ENCODE peak calls at places on chromosome 17, in ten cellular contexts. One of them, this sample, is unnamed.

GRCh38 chr17:40726919-40727318 is 23.4 kb upstream of the KRT24 start:
- DNase-seq in mesothelial cell of epicardium: no peak
- DNase-seq in fibroblast of mammary gland: peak; percentile 25
- DNase-seq in activated B cell treated with CpG ODN at 0.5 μM for 24 hours: no peak
- DNase-seq in heart left ventricle: no peak
- DNase-seq in neural crest cell: no peak
- DNase-seq in AG09319: no peak
- DNase-seq in CD4-positive, alpha-beta T cell: no peak
- DNase-seq in GM10248: no peak
- DNase-seq in lower lobe of right lung: no peak
- DNase-seq in this sample: no peak

GRCh38 chr17:41678907-41679739 is 9.6 kb upstream of the EIF1 start:
- DNase-seq in mesothelial cell of epicardium: no peak
- DNase-seq in fibroblast of mammary gland: peak; percentile 48
- DNase-seq in activated B cell treated with CpG ODN at 0.5 μM for 24 hours: no peak
- DNase-seq in heart left ventricle: peak; percentile 36
- DNase-seq in neural crest cell: no peak
- DNase-seq in AG09319: no peak
- DNase-seq in CD4-positive, alpha-beta T cell: no peak
- DNase-seq in GM10248: no peak
- DNase-seq in lower lobe of right lung: no peak
- DNase-seq in this sample: peak; percentile 35

GRCh38 chr17:48043171-48043570 is 5.0 kb upstream of the NFE2L1 start:
- DNase-seq in mesothelial cell of epicardium: no peak
- DNase-seq in fibroblast of mammary gland: peak; percentile 43
- DNase-seq in activated B cell treated with CpG ODN at 0.5 μM for 24 hours: no peak
- DNase-seq in heart left ventricle: no peak
- DNase-seq in neural crest cell: no peak
- DNase-seq in AG09319: no peak
- DNase-seq in CD4-positive, alpha-beta T cell: no peak
- DNase-seq in GM10248: no peak
- DNase-seq in lower lobe of right lung: no peak
- DNase-seq in this sample: no peak

GRCh38 chr17:72145562-72145961 is 24.7 kb downstream of the SOX9 start:
- DNase-seq in mesothelial cell of epicardium: no peak
- DNase-seq in fibroblast of mammary gland: no peak
- DNase-seq in activated B cell treated with CpG ODN at 0.5 μM for 24 hours: no peak
- DNase-seq in heart left ventricle: no peak
- DNase-seq in neural crest cell: no peak
- DNase-seq in AG09319: no peak
- DNase-seq in CD4-positive, alpha-beta T cell: no peak
- DNase-seq in GM10248: no peak
- DNase-seq in lower lobe of right lung: no peak
- DNase-seq in this sample: no peak

GRCh38 chr17:33243732-33244131 is 49.4 kb downstream of the ASIC2 start:
- DNase-seq in mesothelial cell of epicardium: no peak
- DNase-seq in fibroblast of mammary gland: no peak
- DNase-seq in activated B cell treated with CpG ODN at 0.5 μM for 24 hours: no peak
- DNase-seq in heart left ventricle: no peak
- DNase-seq in neural crest cell: no peak
- DNase-seq in AG09319: no peak
- DNase-seq in CD4-positive, alpha-beta T cell: no peak
- DNase-seq in GM10248: no peak
- DNase-seq in lower lobe of right lung: no peak
- DNase-seq in this sample: no peak

GRCh38 chr17:70636517-70637133 is 467.3 kb downstream of the KCNJ2 start:
- DNase-seq in mesothelial cell of epicardium: no peak
- DNase-seq in fibroblast of mammary gland: peak; percentile 49
- DNase-seq in activated B cell treated with CpG ODN at 0.5 μM for 24 hours: no peak
- DNase-seq in heart left ventricle: no peak
- DNase-seq in neural crest cell: peak; percentile 39
- DNase-seq in AG09319: no peak
- DNase-seq in CD4-positive, alpha-beta T cell: no peak
- DNase-seq in GM10248: peak; percentile 23
- DNase-seq in lower lobe of right lung: no peak
- DNase-seq in this sample: no peak

GRCh38 chr17:18176152-18176551 is 7.5 kb upstream of the ALKBH5 start:
- DNase-seq in mesothelial cell of epicardium: no peak
- DNase-seq in fibroblast of mammary gland: no peak
- DNase-seq in activated B cell treated with CpG ODN at 0.5 μM for 24 hours: no peak
- DNase-seq in heart left ventricle: no peak
- DNase-seq in neural crest cell: no peak
- DNase-seq in AG09319: no peak
- DNase-seq in CD4-positive, alpha-beta T cell: no peak
- DNase-seq in GM10248: no peak
- DNase-seq in lower lobe of right lung: peak; percentile 61
- DNase-seq in this sample: no peak

GRCh38 chr17:61251939-61252865 is 147.4 kb upstream of the TBX2 start:
- DNase-seq in mesothelial cell of epicardium: peak; percentile 47
- DNase-seq in fibroblast of mammary gland: peak; percentile 99
- DNase-seq in activated B cell treated with CpG ODN at 0.5 μM for 24 hours: no peak
- DNase-seq in heart left ventricle: peak; percentile 92
- DNase-seq in neural crest cell: no peak
- DNase-seq in AG09319: peak; percentile 99
- DNase-seq in CD4-positive, alpha-beta T cell: no peak
- DNase-seq in GM10248: no peak
- DNase-seq in lower lobe of right lung: peak; percentile 95
- DNase-seq in this sample: peak; percentile 63

DNA sequence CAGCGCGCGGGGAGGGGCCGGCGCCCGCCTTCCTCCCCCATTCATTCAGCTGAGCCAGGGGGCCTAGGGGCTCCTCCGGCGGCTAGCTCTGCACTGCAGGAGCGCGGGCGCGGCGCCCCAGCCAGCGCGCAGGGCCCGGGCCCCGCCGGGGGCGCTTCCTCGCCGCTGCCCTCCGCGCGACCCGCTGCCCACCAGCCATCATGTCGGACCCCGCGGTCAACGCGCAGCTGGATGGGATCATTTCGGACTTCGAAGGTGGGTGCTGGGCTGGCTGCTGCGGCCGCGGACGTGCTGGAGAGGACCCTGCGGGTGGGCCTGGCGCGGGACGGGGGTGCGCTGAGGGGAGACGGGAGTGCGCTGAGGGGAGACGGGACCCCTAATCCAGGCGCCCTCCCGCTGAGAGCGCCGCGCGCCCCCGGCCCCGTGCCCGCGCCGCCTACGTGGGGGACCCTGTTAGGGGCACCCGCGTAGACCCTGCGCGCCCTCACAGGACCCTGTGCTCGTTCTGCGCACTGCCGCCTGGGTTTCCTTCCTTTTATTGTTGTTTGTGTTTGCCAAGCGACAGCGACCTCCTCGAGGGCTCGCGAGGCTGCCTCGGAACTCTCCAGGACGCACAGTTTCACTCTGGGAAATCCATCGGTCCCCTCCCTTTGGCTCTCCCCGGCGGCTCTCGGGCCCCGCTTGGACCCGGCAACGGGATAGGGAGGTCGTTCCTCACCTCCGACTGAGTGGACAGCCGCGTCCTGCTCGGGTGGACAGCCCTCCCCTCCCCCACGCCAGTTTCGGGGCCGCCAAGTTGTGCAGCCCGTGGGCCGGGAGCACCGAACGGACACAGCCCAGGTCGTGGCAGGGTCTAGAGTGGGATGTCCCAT is 232.8 kb downstream of the SEC14L1 start:
- DNase-seq in mesothelial cell of epicardium: peak; percentile 67
- DNase-seq in fibroblast of mammary gland: no peak
- DNase-seq in activated B cell treated with CpG ODN at 0.5 μM for 24 hours: peak; percentile 31
- DNase-seq in heart left ventricle: peak; percentile 64
- DNase-seq in neural crest cell: no peak
- DNase-seq in AG09319: no peak
- DNase-seq in CD4-positive, alpha-beta T cell: no peak
- DNase-seq in GM10248: no peak
- DNase-seq in lower lobe of right lung: peak; percentile 72
- DNase-seq in this sample: no peak
- TF ChIP-seq CTCF in mesothelial cell of epicardium: no peak
- TF ChIP-seq CTCF in fibroblast of mammary gland: no peak
- TF ChIP-seq CTCF in activated B cell treated with CpG ODN at 0.5 μM for 24 hours: no peak
- TF ChIP-seq CTCF in heart left ventricle: no peak
- TF ChIP-seq CTCF in neural crest cell: no peak
- TF ChIP-seq CTCF in AG09319: no peak
- TF ChIP-seq CTCF in CD4-positive, alpha-beta T cell: no peak
- TF ChIP-seq CTCF in GM10248: no peak
- TF ChIP-seq CTCF in lower lobe of right lung: no peak
- TF ChIP-seq CTCF in this sample: no peak

GRCh38 chr17:43701318-43701743 is 39.6 kb upstream of the MEOX1 start:
- DNase-seq in mesothelial cell of epicardium: no peak
- DNase-seq in fibroblast of mammary gland: peak; percentile 85
- DNase-seq in activated B cell treated with CpG ODN at 0.5 μM for 24 hours: no peak
- DNase-seq in heart left ventricle: no peak
- DNase-seq in neural crest cell: no peak
- DNase-seq in AG09319: peak; percentile 19
- DNase-seq in CD4-positive, alpha-beta T cell: no peak
- DNase-seq in GM10248: peak; percentile 45
- DNase-seq in lower lobe of right lung: peak; percentile 54
- DNase-seq in this sample: peak; percentile 75
- TF ChIP-seq CTCF in mesothelial cell of epicardium: no peak
- TF ChIP-seq CTCF in fibroblast of mammary gland: no peak
- TF ChIP-seq CTCF in activated B cell treated with CpG ODN at 0.5 μM for 24 hours: no peak
- TF ChIP-seq CTCF in heart left ventricle: no peak
- TF ChIP-seq CTCF in neural crest cell: no peak
- TF ChIP-seq CTCF in AG09319: no peak
- TF ChIP-seq CTCF in CD4-positive, alpha-beta T cell: no peak
- TF ChIP-seq CTCF in GM10248: no peak
- TF ChIP-seq CTCF in lower lobe of right lung: no peak
- TF ChIP-seq CTCF in this sample: no peak

GRCh38 chr17:1529863-1530262 is 13.5 kb upstream of the INPP5K start:
- DNase-seq in mesothelial cell of epicardium: no peak
- DNase-seq in fibroblast of mammary gland: no peak
- DNase-seq in activated B cell treated with CpG ODN at 0.5 μM for 24 hours: no peak
- DNase-seq in heart left ventricle: no peak
- DNase-seq in neural crest cell: no peak
- DNase-seq in AG09319: no peak
- DNase-seq in CD4-positive, alpha-beta T cell: no peak
- DNase-seq in GM10248: no peak
- DNase-seq in lower lobe of right lung: no peak
- DNase-seq in this sample: no peak

GRCh38 chr17:1535737-1536136 is 19.3 kb upstream of the INPP5K start:
- DNase-seq in mesothelial cell of epicardium: no peak
- DNase-seq in fibroblast of mammary gland: no peak
- DNase-seq in activated B cell treated with CpG ODN at 0.5 μM for 24 hours: no peak
- DNase-seq in heart left ventricle: no peak
- DNase-seq in neural crest cell: no peak
- DNase-seq in AG09319: no peak
- DNase-seq in CD4-positive, alpha-beta T cell: no peak
- DNase-seq in GM10248: no peak
- DNase-seq in lower lobe of right lung: no peak
- DNase-seq in this sample: no peak

GRCh38 chr17:1533649-1534325 is 17.4 kb upstream of the INPP5K start:
- DNase-seq in mesothelial cell of epicardium: no peak
- DNase-seq in fibroblast of mammary gland: no peak
- DNase-seq in activated B cell treated with CpG ODN at 0.5 μM for 24 hours: no peak
- DNase-seq in heart left ventricle: no peak
- DNase-seq in neural crest cell: no peak
- DNase-seq in AG09319: no peak
- DNase-seq in CD4-positive, alpha-beta T cell: no peak
- DNase-seq in GM10248: no peak
- DNase-seq in lower lobe of right lung: no peak
- DNase-seq in this sample: no peak

GRCh38 chr17:1532836-1533602 is 16.6 kb upstream of the INPP5K start:
- DNase-seq in mesothelial cell of epicardium: no peak
- DNase-seq in fibroblast of mammary gland: no peak
- DNase-seq in activated B cell treated with CpG ODN at 0.5 μM for 24 hours: peak; percentile 45
- DNase-seq in heart left ventricle: no peak
- DNase-seq in neural crest cell: peak; percentile 12
- DNase-seq in AG09319: no peak
- DNase-seq in CD4-positive, alpha-beta T cell: peak; percentile 45
- DNase-seq in GM10248: peak; percentile 42
- DNase-seq in lower lobe of right lung: no peak
- DNase-seq in this sample: no peak
- TF ChIP-seq CTCF in mesothelial cell of epicardium: no peak
- TF ChIP-seq CTCF in fibroblast of mammary gland: peak; percentile 34
- TF ChIP-seq CTCF in activated B cell treated with CpG ODN at 0.5 μM for 24 hours: no peak
- TF ChIP-seq CTCF in heart left ventricle: no peak
- TF ChIP-seq CTCF in neural crest cell: peak; percentile 47
- TF ChIP-seq CTCF in AG09319: peak; percentile 16
- TF ChIP-seq CTCF in CD4-positive, alpha-beta T cell: peak; percentile 17
- TF ChIP-seq CTCF in GM10248: peak; percentile 38
- TF ChIP-seq CTCF in lower lobe of right lung: peak; percentile 29
- TF ChIP-seq CTCF in this sample: no peak

GRCh38 chr17:19376799-19377198 is 1.5 kb upstream of the MAPK7 start:
- DNase-seq in mesothelial cell of epicardium: no peak
- DNase-seq in fibroblast of mammary gland: no peak
- DNase-seq in activated B cell treated with CpG ODN at 0.5 μM for 24 hours: no peak
- DNase-seq in heart left ventricle: no peak
- DNase-seq in neural crest cell: no peak
- DNase-seq in AG09319: no peak
- DNase-seq in CD4-positive, alpha-beta T cell: no peak
- DNase-seq in GM10248: no peak
- DNase-seq in lower lobe of right lung: no peak
- DNase-seq in this sample: no peak

GRCh38 chr17:19378416-19379293 is at the start of gene MAPK7:
- DNase-seq in mesothelial cell of epicardium: no peak
- DNase-seq in fibroblast of mammary gland: no peak
- DNase-seq in activated B cell treated with CpG ODN at 0.5 μM for 24 hours: no peak
- DNase-seq in heart left ventricle: no peak
- DNase-seq in neural crest cell: peak; percentile 93
- DNase-seq in AG09319: no peak
- DNase-seq in CD4-positive, alpha-beta T cell: no peak
- DNase-seq in GM10248: no peak
- DNase-seq in lower lobe of right lung: no peak
- DNase-seq in this sample: no peak

GRCh38 chr17:19379306-19380075 is 1.2 kb downstream of the MAPK7 start:
- DNase-seq in mesothelial cell of epicardium: no peak
- DNase-seq in fibroblast of mammary gland: no peak
- DNase-seq in activated B cell treated with CpG ODN at 0.5 μM for 24 hours: no peak
- DNase-seq in heart left ventricle: no peak
- DNase-seq in neural crest cell: no peak
- DNase-seq in AG09319: no peak
- DNase-seq in CD4-positive, alpha-beta T cell: no peak
- DNase-seq in GM10248: no peak
- DNase-seq in lower lobe of right lung: no peak
- DNase-seq in this sample: no peak

GRCh38 chr17:19380551-19381284 is 2.4 kb downstream of the MAPK7 start:
- DNase-seq in mesothelial cell of epicardium: no peak
- DNase-seq in fibroblast of mammary gland: no peak
- DNase-seq in activated B cell treated with CpG ODN at 0.5 μM for 24 hours: no peak
- DNase-seq in heart left ventricle: no peak
- DNase-seq in neural crest cell: no peak
- DNase-seq in AG09319: no peak
- DNase-seq in CD4-positive, alpha-beta T cell: no peak
- DNase-seq in GM10248: no peak
- DNase-seq in lower lobe of right lung: no peak
- DNase-seq in this sample: no peak

DNA sequence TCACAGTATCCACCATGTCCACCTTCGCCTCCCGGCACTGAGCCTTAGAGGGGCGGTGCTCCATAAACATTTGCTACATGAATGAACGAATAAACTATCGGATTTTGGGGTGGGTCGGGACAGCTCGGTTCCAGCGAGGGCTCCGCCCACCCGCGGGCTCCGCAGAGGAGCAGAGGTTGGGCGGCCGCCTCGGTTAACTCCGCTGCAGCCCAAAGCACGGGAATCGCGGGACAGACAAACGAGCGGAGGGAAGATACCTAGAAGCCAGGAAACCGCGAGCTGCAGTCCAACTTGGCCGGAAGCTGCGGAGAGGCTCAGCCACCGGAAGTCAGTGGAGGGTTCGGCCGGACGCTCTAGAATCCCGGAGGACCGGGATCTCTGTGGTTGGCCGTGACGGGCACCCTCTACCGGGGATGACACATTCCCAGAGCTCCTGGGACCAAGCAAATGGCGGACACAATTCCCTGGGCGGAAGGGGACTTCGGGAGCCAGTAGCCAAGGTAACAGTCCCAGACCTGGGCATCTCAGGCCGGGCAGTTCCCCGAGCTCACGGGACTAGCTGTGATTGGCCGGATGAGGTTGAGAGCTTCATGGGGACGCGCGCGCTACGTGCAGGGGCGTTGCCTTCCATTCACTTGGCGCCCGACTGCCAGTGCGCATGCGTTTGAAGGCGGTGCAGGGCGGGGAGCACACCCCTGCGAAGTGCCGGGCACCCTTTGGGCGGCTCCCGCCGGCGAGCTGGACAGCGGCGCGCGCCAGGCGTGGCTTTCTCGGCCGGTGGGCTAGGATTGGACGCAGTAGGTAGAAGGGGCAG is 489 bp upstream of the MAPK7 start:
- DNase-seq in mesothelial cell of epicardium: peak; percentile 98
- DNase-seq in fibroblast of mammary gland: peak; percentile 98
- DNase-seq in activated B cell treated with CpG ODN at 0.5 μM for 24 hours: peak; percentile 93
- DNase-seq in heart left ventricle: peak; percentile 99
- DNase-seq in neural crest cell: peak; percentile 84
- DNase-seq in AG09319: peak; percentile 98
- DNase-seq in CD4-positive, alpha-beta T cell: peak; percentile 83
- DNase-seq in GM10248: peak; percentile 100
- DNase-seq in lower lobe of right lung: peak; percentile 99
- DNase-seq in this sample: peak; percentile 94
- TF ChIP-seq CTCF in mesothelial cell of epicardium: no peak
- TF ChIP-seq CTCF in fibroblast of mammary gland: no peak
- TF ChIP-seq CTCF in activated B cell treated with CpG ODN at 0.5 μM for 24 hours: no peak
- TF ChIP-seq CTCF in heart left ventricle: no peak
- TF ChIP-seq CTCF in neural crest cell: no peak
- TF ChIP-seq CTCF in AG09319: peak; percentile 0
- TF ChIP-seq CTCF in CD4-positive, alpha-beta T cell: no peak
- TF ChIP-seq CTCF in GM10248: peak; percentile 0
- TF ChIP-seq CTCF in lower lobe of right lung: peak; percentile 13
- TF ChIP-seq CTCF in this sample: no peak

This sample was measured in natural killer cell.